ENCODE peak calls at places on chromosomes 7 and 10, in ten cellular contexts. D, S, O, G, Z, P, Y, W, Q and K are unnamed samples.

GRCh38 chr10:68090586-68090985 is 15.5 kb upstream of the HERC4 start:
- DNase-seq in S (no peak), Q (no peak), Z (no peak), D (no peak), Y (no peak), G (no peak), O (no peak), W (no peak), P (no peak), K (no peak)

GRCh38 chr7:35729061-35729783 is 34.3 kb upstream of the HERPUD2 start:
- DNase-seq in G (no peak), Z (peak; percentile 54), P (no peak), W (no peak), Q (no peak), O (no peak), Y (no peak), D (peak; percentile 77), S (peak; percentile 29), K (no peak)

GRCh38 chr10:13765641-13766341 is 179.0 kb downstream of the PRPF18 start:
- DNase-seq in S (no peak), O (no peak), G (no peak), Q (peak; percentile 67), Y (no peak), P (no peak), Z (no peak), W (no peak), D (no peak), K (no peak)

GRCh38 chr7:37970211-37970610 is 49.8 kb downstream of the EPDR1 start:
- DNase-seq in G (no peak), O (no peak), Y (no peak), Z (no peak), Q (no peak), D (no peak), W (no peak), P (no peak), S (no peak), K (no peak)

GRCh38 chr10:30509508-30509907 is 75.5 kb downstream of the MAP3K8 start:
- DNase-seq in Q (no peak), W (no peak), S (no peak), Y (no peak), G (no peak), D (no peak), Z (no peak), P (no peak), O (no peak), K (no peak)

GRCh38 chr10:97025613-97026242 is 160.0 kb downstream of the SLIT1 start:
- DNase-seq in P (no peak), O (peak; percentile 75), W (peak; percentile 34), G (peak; percentile 78), Y (no peak), Q (peak; percentile 23), Z (peak; percentile 40), D (peak; percentile 36), S (no peak), K (peak; percentile 74)

GRCh38 chr10:79046326-79046725 is 22.4 kb upstream of the ZMIZ1 start:
- DNase-seq in D (no peak), W (no peak), Y (no peak), G (no peak), Q (no peak), Z (no peak), O (no peak), S (no peak), P (peak; percentile 4), K (peak; percentile 21)

GRCh38 chr10:104142081-104142480 is 20.1 kb downstream of the SFR1 start:
- DNase-seq in P (no peak), D (no peak), Y (no peak), O (no peak), Q (no peak), Z (no peak), W (no peak), G (no peak), S (no peak), K (no peak)

GRCh38 chr7:158325530-158326381 is 261.9 kb downstream of the PTPRN2 start:
- DNase-seq in Y (no peak), G (no peak), Z (no peak), W (no peak), P (no peak), S (no peak), D (no peak), O (no peak), Q (no peak), K (no peak)

GRCh38 chr7:138768251-138768650 is 29.5 kb upstream of the TMEM213 start:
- DNase-seq in S (no peak), D (no peak), Q (no peak), Z (no peak), O (no peak), G (no peak), P (no peak), W (no peak), Y (no peak), K (no peak)

GRCh38 chr10:83908506-83908905 is 230.8 kb upstream of the GHITM start:
- DNase-seq in W (no peak), Z (no peak), Y (no peak), O (no peak), Q (no peak), D (no peak), S (no peak), P (no peak), G (no peak), K (no peak)

GRCh38 chr10:19683965-19684364 is 132.3 kb upstream of the PLXDC2 start:
- DNase-seq in O (no peak), W (no peak), D (no peak), S (no peak), Y (no peak), Z (no peak), G (no peak), P (no peak), Q (no peak), K (no peak)

GRCh38 chr7:31017748-31018120 is 34.4 kb upstream of the ADCYAP1R1 start:
- DNase-seq in P (no peak), O (no peak), Q (no peak), W (no peak), D (no peak), S (no peak), Y (no peak), Z (no peak), G (no peak), K (no peak)

GRCh38 chr7:131764143-131764795 is 207.8 kb upstream of the PODXL start:
- DNase-seq in Q (no peak), P (no peak), D (no peak), W (no peak), S (no peak), Y (no peak), O (no peak), Z (no peak), G (no peak), K (no peak)

GRCh38 chr10:97454330-97455036 is 8.5 kb downstream of the ZDHHC16 start:
- DNase-seq in S (no peak), Y (no peak), Z (peak; percentile 38), D (no peak), G (no peak), W (no peak), O (peak; percentile 64), P (peak; percentile 37), Q (no peak), K (no peak)

GRCh38 chr7:45007106-45007505 is 7.1 kb downstream of the CCM2 start:
- DNase-seq in W (no peak), S (no peak), Q (no peak), Y (no peak), P (no peak), O (no peak), Z (no peak), D (no peak), G (no peak), K (no peak)

GRCh38 chr7:33725111-33725510 is 180.2 kb upstream of the BMPER start:
- DNase-seq in Z (no peak), Y (no peak), D (no peak), P (no peak), O (peak; percentile 86), Q (no peak), S (no peak), W (no peak), G (no peak), K (no peak)

GRCh38 chr7:78499283-78499682 is 700.7 kb downstream of the PHTF2 start:
- DNase-seq in W (no peak), Z (no peak), S (no peak), Y (no peak), G (no peak), O (no peak), P (no peak), D (no peak), Q (no peak), K (no peak)

GRCh38 chr7:94087664-94088352 is 83.7 kb upstream of the BET1 start:
- DNase-seq in W (peak; percentile 18), O (peak; percentile 85), D (peak; percentile 49), Y (no peak), P (peak; percentile 26), Z (peak; percentile 25), S (peak; percentile 60), Q (peak; percentile 88), G (peak; percentile 66), K (no peak)

GRCh38 chr7:87600130-87601124 is at the start of gene ABCB1:
- DNase-seq in D (peak; percentile 67), P (peak; percentile 26), W (peak; percentile 27), Q (peak; percentile 91), G (peak; percentile 74), Y (peak; percentile 50), S (no peak), Z (peak; percentile 62), O (peak; percentile 86), K (peak; percentile 89)

GRCh38 chr10:18179901-18180300 is 39.7 kb downstream of the CACNB2 start:
- DNase-seq in P (no peak), W (no peak), Z (no peak), Y (no peak), G (no peak), S (no peak), O (peak; percentile 8), Q (no peak), D (no peak), K (no peak)

GRCh38 chr7:140059288-140060242 is 3.2 kb downstream of the PARP12 start:
- DNase-seq in Q (peak; percentile 43), O (peak; percentile 79), S (no peak), P (peak; percentile 74), W (no peak), Z (peak; percentile 67), G (no peak), Y (peak; percentile 57), D (no peak), K (no peak)

GRCh38 chr7:143145-143751 is 49.1 kb upstream of the FAM20C start:
- DNase-seq in D (no peak), W (no peak), P (no peak), Q (no peak), O (no peak), G (no peak), Y (no peak), Z (no peak), S (no peak), K (peak; percentile 54)

GRCh38 chr10:91887075-91887899 is 22.0 kb downstream of the FGFBP3 start:
- DNase-seq in Z (peak; percentile 29), P (peak; percentile 48), Q (peak; percentile 43), D (no peak), O (peak; percentile 40), G (peak; percentile 63), W (no peak), Y (no peak), S (no peak), K (no peak)

GRCh38 chr10:31101123-31101522 is 69.5 kb upstream of the ZNF438 start:
- DNase-seq in O (peak; percentile 76), Z (peak; percentile 55), Q (peak; percentile 67), Y (no peak), D (no peak), G (no peak), S (no peak), W (peak; percentile 15), P (no peak), K (no peak)

GRCh38 chr10:94042001-94042813 is 48.5 kb downstream of the PLCE1 start:
- DNase-seq in O (no peak), G (no peak), Y (no peak), P (no peak), W (no peak), Q (no peak), D (no peak), S (no peak), Z (no peak), K (no peak)

GRCh38 chr10:67602268-67602950 is 93.6 kb downstream of the CTNNA3 start:
- DNase-seq in D (no peak), P (no peak), Z (no peak), W (no peak), Q (peak; percentile 4), G (no peak), O (peak; percentile 91), Y (no peak), S (no peak), K (no peak)

GRCh38 chr10:86958831-86959736 is 685 bp downstream of the SNCG start:
- DNase-seq in O (peak; percentile 86), Q (peak; percentile 61), Y (peak; percentile 68), D (no peak), W (no peak), Z (no peak), S (no peak), G (no peak), P (peak; percentile 83), K (peak; percentile 50)